ENCODE peak calls at places on chromosomes 11 and 22, in six cellular contexts. One of them, this sample, is unnamed.

GRCh38 chr11:82775736-82776346 is 42.2 kb upstream of the FAM181B start:
- DNase-seq in neural crest cell: peak
- DNase-seq in NCI-H1417: peak
- DNase-seq in stimulated activated naive B cell treated with anti-CD40 and anti-IgM and Interleukin-4, amounts not matched to agents 10 μg/mL and 1 μg/mL and 100 μg/mL, for 72 hours: no peak
- DNase-seq in ecto neural progenitor cell: peak
- DNase-seq in RPMI7951: peak
- DNase-seq in this sample: no peak

GRCh38 chr22:29793396-29793795 is 26.2 kb downstream of the UQCR10 start:
- DNase-seq in ecto neural progenitor cell: no peak
- DNase-seq in stimulated activated naive B cell treated with anti-CD40 and anti-IgM and Interleukin-4, amounts not matched to agents 10 μg/mL and 1 μg/mL and 100 μg/mL, for 72 hours: no peak
- DNase-seq in RPMI7951: no peak
- DNase-seq in NCI-H1417: no peak
- DNase-seq in neural crest cell: no peak
- DNase-seq in this sample: no peak

GRCh38 chr11:804599-804964 is 449 bp downstream of the PIDD1 start:
- DNase-seq in stimulated activated naive B cell treated with anti-CD40 and anti-IgM and Interleukin-4, amounts not matched to agents 10 μg/mL and 1 μg/mL and 100 μg/mL, for 72 hours: no peak
- DNase-seq in RPMI7951: no peak
- DNase-seq in ecto neural progenitor cell: no peak
- DNase-seq in neural crest cell: no peak
- DNase-seq in NCI-H1417: peak
- DNase-seq in this sample: no peak

GRCh38 chr11:96338910-96339703 is 3.9 kb downstream of the MAML2 start:
- DNase-seq in ecto neural progenitor cell: no peak
- DNase-seq in stimulated activated naive B cell treated with anti-CD40 and anti-IgM and Interleukin-4, amounts not matched to agents 10 μg/mL and 1 μg/mL and 100 μg/mL, for 72 hours: peak
- DNase-seq in neural crest cell: no peak
- DNase-seq in NCI-H1417: no peak
- DNase-seq in RPMI7951: peak
- DNase-seq in this sample: peak

GRCh38 chr11:14078941-14079522 is 116.5 kb downstream of the SPON1 start:
- DNase-seq in NCI-H1417: no peak
- DNase-seq in ecto neural progenitor cell: no peak
- DNase-seq in RPMI7951: no peak
- DNase-seq in stimulated activated naive B cell treated with anti-CD40 and anti-IgM and Interleukin-4, amounts not matched to agents 10 μg/mL and 1 μg/mL and 100 μg/mL, for 72 hours: no peak
- DNase-seq in neural crest cell: no peak
- DNase-seq in this sample: no peak

GRCh38 chr11:63670738-63671321 is 346 bp downstream of the ATL3 start:
- DNase-seq in ecto neural progenitor cell: peak
- DNase-seq in NCI-H1417: peak
- DNase-seq in RPMI7951: peak
- DNase-seq in neural crest cell: no peak
- DNase-seq in stimulated activated naive B cell treated with anti-CD40 and anti-IgM and Interleukin-4, amounts not matched to agents 10 μg/mL and 1 μg/mL and 100 μg/mL, for 72 hours: peak
- DNase-seq in this sample: peak

GRCh38 chr11:35641206-35641885 is 21.2 kb upstream of the TRIM44 start:
- DNase-seq in RPMI7951: no peak
- DNase-seq in NCI-H1417: no peak
- DNase-seq in neural crest cell: no peak
- DNase-seq in ecto neural progenitor cell: no peak
- DNase-seq in stimulated activated naive B cell treated with anti-CD40 and anti-IgM and Interleukin-4, amounts not matched to agents 10 μg/mL and 1 μg/mL and 100 μg/mL, for 72 hours: no peak
- DNase-seq in this sample: no peak

GRCh38 chr11:72856065-72856464 is 41.9 kb downstream of the ATG16L2 start:
- DNase-seq in RPMI7951: no peak
- DNase-seq in stimulated activated naive B cell treated with anti-CD40 and anti-IgM and Interleukin-4, amounts not matched to agents 10 μg/mL and 1 μg/mL and 100 μg/mL, for 72 hours: no peak
- DNase-seq in neural crest cell: no peak
- DNase-seq in NCI-H1417: no peak
- DNase-seq in ecto neural progenitor cell: no peak
- DNase-seq in this sample: no peak

GRCh38 chr22:28116261-28116673 is 197.2 kb upstream of the PITPNB start:
- DNase-seq in ecto neural progenitor cell: no peak
- DNase-seq in RPMI7951: peak
- DNase-seq in NCI-H1417: no peak
- DNase-seq in stimulated activated naive B cell treated with anti-CD40 and anti-IgM and Interleukin-4, amounts not matched to agents 10 μg/mL and 1 μg/mL and 100 μg/mL, for 72 hours: no peak
- DNase-seq in neural crest cell: no peak
- DNase-seq in this sample: peak

GRCh38 chr11:86978756-86979608 is 23.8 kb upstream of the FZD4 start:
- DNase-seq in neural crest cell: no peak
- DNase-seq in stimulated activated naive B cell treated with anti-CD40 and anti-IgM and Interleukin-4, amounts not matched to agents 10 μg/mL and 1 μg/mL and 100 μg/mL, for 72 hours: no peak
- DNase-seq in RPMI7951: peak
- DNase-seq in ecto neural progenitor cell: no peak
- DNase-seq in NCI-H1417: no peak
- DNase-seq in this sample: peak